ENCODE peak calls at places on chromosomes 7 and 10, in six cellular contexts. One of them, this sample, is unnamed.

GRCh38 chr10:119450606-119451304 is 91.8 kb downstream of the RGS10 start:
- DNase-seq in colonic mucosa: no peak
- DNase-seq in foreskin fibroblast: peak
- DNase-seq in spleen: no peak
- DNase-seq in ascending aorta: no peak
- DNase-seq in PC-3: peak
- DNase-seq in this sample: no peak

GRCh38 chr10:93062499-93063216 is 2.1 kb downstream of the CYP26C1 start:
- DNase-seq in spleen: peak
- DNase-seq in foreskin fibroblast: no peak
- DNase-seq in PC-3: no peak
- DNase-seq in ascending aorta: no peak
- DNase-seq in colonic mucosa: peak
- DNase-seq in this sample: no peak

GRCh38 chr10:72319416-72320254 is 35.1 kb downstream of the DNAJB12 start:
- DNase-seq in ascending aorta: peak
- DNase-seq in spleen: peak
- DNase-seq in PC-3: peak
- DNase-seq in colonic mucosa: peak
- DNase-seq in foreskin fibroblast: peak
- DNase-seq in this sample: peak

GRCh38 chr10:69505636-69506318 is 54.5 kb downstream of the TSPAN15 start:
- DNase-seq in spleen: peak
- DNase-seq in PC-3: no peak
- DNase-seq in foreskin fibroblast: no peak
- DNase-seq in ascending aorta: no peak
- DNase-seq in colonic mucosa: no peak
- DNase-seq in this sample: no peak

GRCh38 chr7:16323313-16323712 is 98.0 kb downstream of the CRPPA start:
- DNase-seq in foreskin fibroblast: no peak
- DNase-seq in colonic mucosa: no peak
- DNase-seq in spleen: no peak
- DNase-seq in ascending aorta: no peak
- DNase-seq in PC-3: no peak
- DNase-seq in this sample: no peak

GRCh38 chr7:11529382-11529781 is 302.6 kb downstream of the THSD7A start:
- DNase-seq in ascending aorta: no peak
- DNase-seq in colonic mucosa: no peak
- DNase-seq in foreskin fibroblast: no peak
- DNase-seq in PC-3: no peak
- DNase-seq in spleen: no peak
- DNase-seq in this sample: no peak

GRCh38 chr7:42972703-42973500 is 40.7 kb downstream of the MRPL32 start:
- DNase-seq in colonic mucosa: peak
- DNase-seq in PC-3: peak
- DNase-seq in ascending aorta: no peak
- DNase-seq in foreskin fibroblast: peak
- DNase-seq in spleen: no peak
- DNase-seq in this sample: peak

GRCh38 chr7:106959753-106960152 is 84.8 kb upstream of the PRKAR2B start:
- DNase-seq in colonic mucosa: no peak
- DNase-seq in PC-3: peak
- DNase-seq in ascending aorta: no peak
- DNase-seq in foreskin fibroblast: no peak
- DNase-seq in spleen: no peak
- DNase-seq in this sample: no peak

GRCh38 chr7:99984593-99984992 is 8.8 kb upstream of the AZGP1 start:
- DNase-seq in PC-3: no peak
- DNase-seq in foreskin fibroblast: no peak
- DNase-seq in ascending aorta: no peak
- DNase-seq in colonic mucosa: no peak
- DNase-seq in spleen: peak
- DNase-seq in this sample: no peak

GRCh38 chr7:139687980-139688632 is 89.7 kb downstream of the HIPK2 start:
- DNase-seq in colonic mucosa: no peak
- DNase-seq in ascending aorta: no peak
- DNase-seq in foreskin fibroblast: no peak
- DNase-seq in PC-3: peak
- DNase-seq in spleen: no peak
- DNase-seq in this sample: no peak

GRCh38 chr10:88647216-88647615 is 17.0 kb upstream of the LIPF start:
- DNase-seq in PC-3: no peak
- DNase-seq in colonic mucosa: no peak
- DNase-seq in foreskin fibroblast: no peak
- DNase-seq in ascending aorta: no peak
- DNase-seq in spleen: no peak
- DNase-seq in this sample: no peak

GRCh38 chr10:125024496-125025234 is 82.7 kb downstream of the ZRANB1 start:
- DNase-seq in colonic mucosa: no peak
- DNase-seq in ascending aorta: no peak
- DNase-seq in PC-3: no peak
- DNase-seq in spleen: no peak
- DNase-seq in foreskin fibroblast: no peak
- DNase-seq in this sample: no peak

GRCh38 chr7:1555046-1555812 is 776 bp downstream of the TMEM184A start:
- DNase-seq in ascending aorta: no peak
- DNase-seq in colonic mucosa: peak
- DNase-seq in spleen: no peak
- DNase-seq in foreskin fibroblast: peak
- DNase-seq in PC-3: peak
- DNase-seq in this sample: no peak

GRCh38 chr7:134787720-134788119 is 8.3 kb downstream of the CALD1 start:
- DNase-seq in colonic mucosa: no peak
- DNase-seq in foreskin fibroblast: no peak
- DNase-seq in spleen: no peak
- DNase-seq in ascending aorta: no peak
- DNase-seq in PC-3: no peak
- DNase-seq in this sample: no peak

GRCh38 chr7:135490783-135491182 is 19.1 kb downstream of the CNOT4 start:
- DNase-seq in spleen: no peak
- DNase-seq in foreskin fibroblast: no peak
- DNase-seq in colonic mucosa: peak
- DNase-seq in PC-3: peak
- DNase-seq in ascending aorta: no peak
- DNase-seq in this sample: no peak

GRCh38 chr10:47454294-47455058 is 29.4 kb downstream of the ANXA8 start:
- DNase-seq in foreskin fibroblast: no peak
- DNase-seq in PC-3: no peak
- DNase-seq in spleen: no peak
- DNase-seq in ascending aorta: no peak
- DNase-seq in colonic mucosa: no peak
- DNase-seq in this sample: no peak

GRCh38 chr7:79612903-79613302 is 159.4 kb upstream of the MAGI2 start:
- DNase-seq in foreskin fibroblast: no peak
- DNase-seq in spleen: no peak
- DNase-seq in ascending aorta: no peak
- DNase-seq in PC-3: no peak
- DNase-seq in colonic mucosa: no peak
- DNase-seq in this sample: no peak
- TF ChIP-seq CTCF in foreskin fibroblast: no peak
- TF ChIP-seq CTCF in spleen: no peak
- TF ChIP-seq CTCF in ascending aorta: no peak
- TF ChIP-seq CTCF in PC-3: no peak
- TF ChIP-seq CTCF in colonic mucosa: no peak
- TF ChIP-seq CTCF in this sample: no peak

DNA sequence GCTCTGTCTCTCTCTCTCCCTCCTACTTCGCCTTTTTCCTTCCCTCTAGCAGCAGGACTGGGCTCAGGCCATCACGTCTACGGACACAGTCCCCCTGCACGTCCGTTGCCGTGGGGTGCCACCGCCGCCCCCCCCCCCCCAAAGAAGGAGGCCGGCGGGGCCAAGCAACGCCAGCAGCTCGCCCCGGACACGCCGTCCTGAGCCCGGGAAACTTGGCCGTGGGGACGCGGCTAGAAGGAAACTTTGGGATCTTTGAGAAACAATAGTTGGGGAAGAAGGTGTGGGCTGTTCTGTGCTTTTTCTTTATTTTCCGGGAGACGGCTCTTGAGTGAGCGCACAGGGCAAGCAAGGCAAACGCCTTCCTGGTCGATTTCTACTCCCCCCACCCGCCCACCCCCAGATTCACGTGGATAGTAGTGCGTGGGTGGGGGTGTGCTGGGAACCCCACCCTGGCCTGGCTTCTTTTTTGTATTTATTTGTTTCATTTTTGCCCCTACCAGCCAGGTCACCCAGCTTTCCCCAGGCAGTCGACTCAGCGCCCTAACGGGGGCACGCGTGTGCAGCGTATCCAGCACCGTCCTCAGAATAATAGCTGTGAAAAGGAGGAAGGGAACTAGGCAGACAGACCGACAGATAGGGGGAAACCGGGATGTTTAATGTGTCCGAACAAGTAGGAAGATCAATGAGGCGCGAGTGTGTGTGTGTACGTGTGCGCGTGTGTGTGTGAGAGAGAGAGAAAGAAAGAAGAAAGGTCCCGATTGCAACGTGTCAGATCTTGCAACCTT is 1.4 kb downstream of the MXI1 start:
- DNase-seq in foreskin fibroblast: peak
- DNase-seq in spleen: peak
- DNase-seq in colonic mucosa: peak
- DNase-seq in ascending aorta: no peak
- DNase-seq in PC-3: peak
- DNase-seq in this sample: no peak
- TF ChIP-seq CTCF in foreskin fibroblast: peak
- TF ChIP-seq CTCF in spleen: no peak
- TF ChIP-seq CTCF in colonic mucosa: no peak
- TF ChIP-seq CTCF in ascending aorta: no peak
- TF ChIP-seq CTCF in PC-3: no peak
- TF ChIP-seq CTCF in this sample: no peak

GRCh38 chr10:50314169-50315071 is 63.1 kb upstream of the ASAH2 start:
- DNase-seq in ascending aorta: no peak
- DNase-seq in foreskin fibroblast: no peak
- DNase-seq in colonic mucosa: no peak
- DNase-seq in spleen: no peak
- DNase-seq in PC-3: no peak
- DNase-seq in this sample: no peak

GRCh38 chr10:50312464-50313437 is 61.4 kb upstream of the ASAH2 start:
- DNase-seq in PC-3: peak
- DNase-seq in colonic mucosa: no peak
- DNase-seq in foreskin fibroblast: peak
- DNase-seq in ascending aorta: no peak
- DNase-seq in spleen: no peak
- DNase-seq in this sample: no peak

GRCh38 chr10:50316169-50316568 is 64.9 kb upstream of the ASAH2 start:
- DNase-seq in spleen: no peak
- DNase-seq in ascending aorta: no peak
- DNase-seq in PC-3: no peak
- DNase-seq in foreskin fibroblast: no peak
- DNase-seq in colonic mucosa: no peak
- DNase-seq in this sample: no peak

GRCh38 chr10:50309342-50309741 is 58.0 kb upstream of the ASAH2 start:
- DNase-seq in PC-3: no peak
- DNase-seq in foreskin fibroblast: no peak
- DNase-seq in ascending aorta: no peak
- DNase-seq in colonic mucosa: no peak
- DNase-seq in spleen: no peak
- DNase-seq in this sample: no peak

GRCh38 chr10:50310560-50311174 is 59.4 kb upstream of the ASAH2 start:
- DNase-seq in ascending aorta: no peak
- DNase-seq in colonic mucosa: peak
- DNase-seq in foreskin fibroblast: no peak
- DNase-seq in spleen: no peak
- DNase-seq in PC-3: peak
- DNase-seq in this sample: no peak
- TF ChIP-seq CTCF in ascending aorta: no peak
- TF ChIP-seq CTCF in colonic mucosa: peak
- TF ChIP-seq CTCF in foreskin fibroblast: no peak
- TF ChIP-seq CTCF in spleen: peak
- TF ChIP-seq CTCF in PC-3: peak
- TF ChIP-seq CTCF in this sample: no peak

GRCh38 chr7:44564606-44565005 is 9.1 kb downstream of the DDX56 start:
- DNase-seq in PC-3: no peak
- DNase-seq in colonic mucosa: no peak
- DNase-seq in foreskin fibroblast: no peak
- DNase-seq in ascending aorta: no peak
- DNase-seq in spleen: peak
- DNase-seq in this sample: no peak

GRCh38 chr7:44567884-44568283 is 5.8 kb downstream of the DDX56 start:
- DNase-seq in ascending aorta: no peak
- DNase-seq in spleen: peak
- DNase-seq in PC-3: no peak
- DNase-seq in colonic mucosa: no peak
- DNase-seq in foreskin fibroblast: no peak
- DNase-seq in this sample: no peak

GRCh38 chr7:44566680-44567079 is 7.0 kb downstream of the DDX56 start:
- DNase-seq in spleen: peak
- DNase-seq in foreskin fibroblast: no peak
- DNase-seq in PC-3: no peak
- DNase-seq in ascending aorta: no peak
- DNase-seq in colonic mucosa: no peak
- DNase-seq in this sample: no peak

GRCh38 chr7:44565097-44565794 is 8.5 kb downstream of the DDX56 start:
- DNase-seq in spleen: peak
- DNase-seq in foreskin fibroblast: peak
- DNase-seq in colonic mucosa: peak
- DNase-seq in ascending aorta: no peak
- DNase-seq in PC-3: peak
- DNase-seq in this sample: peak

GRCh38 chr7:44565795-44566559 is 7.7 kb downstream of the DDX56 start:
- DNase-seq in foreskin fibroblast: no peak
- DNase-seq in ascending aorta: no peak
- DNase-seq in colonic mucosa: no peak
- DNase-seq in spleen: peak
- DNase-seq in PC-3: no peak
- DNase-seq in this sample: no peak
- TF ChIP-seq CTCF in foreskin fibroblast: no peak
- TF ChIP-seq CTCF in ascending aorta: no peak
- TF ChIP-seq CTCF in colonic mucosa: no peak
- TF ChIP-seq CTCF in spleen: no peak
- TF ChIP-seq CTCF in PC-3: peak
- TF ChIP-seq CTCF in this sample: no peak

This sample was measured in omental fat pad.